ENCODE peak calls at places on chromosomes 6 and 20, in six cellular contexts. One of them, this sample, is unnamed. For H3K9me3 and H3K4me1, the result is how much of the 10 kb centered on the place peaks cover.

GRCh38 chr6:116561377-116562018 is 7.9 kb downstream of the CALHM4 start:
- DNase-seq in naive thymus-derived CD4-positive, alpha-beta T cell: peak
- DNase-seq in aorta: peak
- DNase-seq in psoas muscle: peak
- DNase-seq in tibial artery: peak
- DNase-seq in effector memory CD4-positive, alpha-beta T cell: peak
- DNase-seq in this sample: peak

GRCh38 chr20:50883856-50884255 is 47.4 kb downstream of the ADNP start:
- DNase-seq in effector memory CD4-positive, alpha-beta T cell: no peak
- DNase-seq in tibial artery: peak
- DNase-seq in naive thymus-derived CD4-positive, alpha-beta T cell: no peak
- DNase-seq in aorta: no peak
- DNase-seq in psoas muscle: no peak
- DNase-seq in this sample: no peak

GRCh38 chr20:39853664-39854063 is 835.4 kb downstream of the MAFB start:
- DNase-seq in psoas muscle: no peak
- DNase-seq in naive thymus-derived CD4-positive, alpha-beta T cell: no peak
- DNase-seq in effector memory CD4-positive, alpha-beta T cell: no peak
- DNase-seq in aorta: no peak
- DNase-seq in tibial artery: no peak
- DNase-seq in this sample: no peak

GRCh38 chr20:57849126-57849867 is 139.5 kb upstream of the PMEPA1 start:
- DNase-seq in naive thymus-derived CD4-positive, alpha-beta T cell: no peak
- DNase-seq in psoas muscle: no peak
- DNase-seq in tibial artery: no peak
- DNase-seq in effector memory CD4-positive, alpha-beta T cell: no peak
- DNase-seq in aorta: peak
- DNase-seq in this sample: no peak

GRCh38 chr6:156809446-156810178 is 32.4 kb downstream of the ARID1B start:
- DNase-seq in effector memory CD4-positive, alpha-beta T cell: no peak
- DNase-seq in psoas muscle: no peak
- DNase-seq in aorta: no peak
- DNase-seq in tibial artery: no peak
- DNase-seq in naive thymus-derived CD4-positive, alpha-beta T cell: no peak
- DNase-seq in this sample: no peak

GRCh38 chr6:45650527-45651135 is 272.9 kb upstream of the SUPT3H start:
- DNase-seq in naive thymus-derived CD4-positive, alpha-beta T cell: no peak
- DNase-seq in aorta: no peak
- DNase-seq in effector memory CD4-positive, alpha-beta T cell: no peak
- DNase-seq in psoas muscle: no peak
- DNase-seq in tibial artery: no peak
- DNase-seq in this sample: no peak

GRCh38 chr6:109182590-109182989 is 87.3 kb downstream of the CEP57L1 start:
- DNase-seq in effector memory CD4-positive, alpha-beta T cell: no peak
- DNase-seq in naive thymus-derived CD4-positive, alpha-beta T cell: no peak
- DNase-seq in tibial artery: no peak
- DNase-seq in psoas muscle: peak
- DNase-seq in aorta: no peak
- DNase-seq in this sample: no peak

GRCh38 chr6:86502522-86502921 is 434.8 kb upstream of the HTR1E start:
- DNase-seq in naive thymus-derived CD4-positive, alpha-beta T cell: no peak
- DNase-seq in effector memory CD4-positive, alpha-beta T cell: no peak
- DNase-seq in tibial artery: no peak
- DNase-seq in aorta: no peak
- DNase-seq in psoas muscle: no peak
- DNase-seq in this sample: no peak

GRCh38 chr6:141475269-141475668 is 657.5 kb upstream of the GJE1 start:
- DNase-seq in effector memory CD4-positive, alpha-beta T cell: no peak
- DNase-seq in tibial artery: no peak
- DNase-seq in aorta: no peak
- DNase-seq in psoas muscle: no peak
- DNase-seq in naive thymus-derived CD4-positive, alpha-beta T cell: no peak
- DNase-seq in this sample: no peak

GRCh38 chr20:17621229-17621968 is 51.5 kb downstream of the DSTN start:
- DNase-seq in effector memory CD4-positive, alpha-beta T cell: no peak
- DNase-seq in tibial artery: peak
- DNase-seq in psoas muscle: no peak
- DNase-seq in naive thymus-derived CD4-positive, alpha-beta T cell: no peak
- DNase-seq in aorta: peak
- DNase-seq in this sample: peak

GRCh38 chr6:13407709-13408695 is 79.4 kb downstream of the GFOD1 start:
- DNase-seq in tibial artery: no peak
- DNase-seq in naive thymus-derived CD4-positive, alpha-beta T cell: no peak
- DNase-seq in psoas muscle: no peak
- DNase-seq in aorta: no peak
- DNase-seq in effector memory CD4-positive, alpha-beta T cell: no peak
- DNase-seq in this sample: no peak

GRCh38 chr6:6008114-6008647 is 1.5 kb upstream of the NRN1 start:
- DNase-seq in aorta: no peak
- DNase-seq in tibial artery: no peak
- DNase-seq in effector memory CD4-positive, alpha-beta T cell: no peak
- DNase-seq in psoas muscle: no peak
- DNase-seq in naive thymus-derived CD4-positive, alpha-beta T cell: no peak
- DNase-seq in this sample: no peak

GRCh38 chr6:164063346-164063745 is 648.8 kb downstream of the QKI start:
- DNase-seq in psoas muscle: no peak
- DNase-seq in aorta: no peak
- DNase-seq in naive thymus-derived CD4-positive, alpha-beta T cell: no peak
- DNase-seq in effector memory CD4-positive, alpha-beta T cell: no peak
- DNase-seq in tibial artery: no peak
- DNase-seq in this sample: no peak

GRCh38 chr6:138588805-138589434 is 89.6 kb upstream of the NHSL1 start:
- DNase-seq in psoas muscle: peak
- DNase-seq in naive thymus-derived CD4-positive, alpha-beta T cell: peak
- DNase-seq in effector memory CD4-positive, alpha-beta T cell: peak
- DNase-seq in tibial artery: peak
- DNase-seq in aorta: no peak
- DNase-seq in this sample: peak

GRCh38 chr6:10837692-10837996 is 695 bp downstream of the MAK start:
- DNase-seq in tibial artery: no peak
- DNase-seq in effector memory CD4-positive, alpha-beta T cell: no peak
- DNase-seq in aorta: no peak
- DNase-seq in naive thymus-derived CD4-positive, alpha-beta T cell: peak
- DNase-seq in psoas muscle: no peak
- DNase-seq in this sample: no peak

GRCh38 chr6:73521351-73522254 is 771 bp upstream of the EEF1A1 start:
- DNase-seq in tibial artery: peak
- DNase-seq in effector memory CD4-positive, alpha-beta T cell: no peak
- DNase-seq in naive thymus-derived CD4-positive, alpha-beta T cell: no peak
- DNase-seq in aorta: peak
- DNase-seq in psoas muscle: no peak
- DNase-seq in this sample: no peak

GRCh38 chr6:34601706-34602105 is 45.6 kb upstream of the SPDEF start:
- DNase-seq in naive thymus-derived CD4-positive, alpha-beta T cell: no peak
- DNase-seq in effector memory CD4-positive, alpha-beta T cell: no peak
- DNase-seq in psoas muscle: no peak
- DNase-seq in aorta: no peak
- DNase-seq in tibial artery: no peak
- DNase-seq in this sample: no peak

GRCh38 chr6:15519681-15520080 is 143.1 kb downstream of the DTNBP1 start:
- DNase-seq in psoas muscle: no peak
- DNase-seq in effector memory CD4-positive, alpha-beta T cell: no peak
- DNase-seq in tibial artery: peak
- DNase-seq in aorta: peak
- DNase-seq in naive thymus-derived CD4-positive, alpha-beta T cell: no peak
- DNase-seq in this sample: no peak

GRCh38 chr6:116136933-116137340 is 11.0 kb upstream of the COL10A1 start:
- DNase-seq in effector memory CD4-positive, alpha-beta T cell: no peak
- DNase-seq in psoas muscle: no peak
- DNase-seq in aorta: no peak
- DNase-seq in tibial artery: no peak
- DNase-seq in naive thymus-derived CD4-positive, alpha-beta T cell: no peak
- DNase-seq in this sample: no peak

GRCh38 chr6:100347901-100348550 is 116.7 kb downstream of the SIM1 start:
- DNase-seq in psoas muscle: no peak
- DNase-seq in effector memory CD4-positive, alpha-beta T cell: no peak
- DNase-seq in tibial artery: no peak
- DNase-seq in aorta: no peak
- DNase-seq in naive thymus-derived CD4-positive, alpha-beta T cell: no peak
- DNase-seq in this sample: no peak

GRCh38 chr6:43992783-43993505 is 134.3 kb downstream of the MRPL14 start:
- DNase-seq in psoas muscle: peak
- DNase-seq in tibial artery: no peak
- DNase-seq in naive thymus-derived CD4-positive, alpha-beta T cell: no peak
- DNase-seq in aorta: peak
- DNase-seq in effector memory CD4-positive, alpha-beta T cell: no peak
- DNase-seq in this sample: peak

GRCh38 chr6:160532315-160532714 is 131.8 kb downstream of the LPA start:
- DNase-seq in aorta: no peak
- DNase-seq in naive thymus-derived CD4-positive, alpha-beta T cell: no peak
- DNase-seq in effector memory CD4-positive, alpha-beta T cell: no peak
- DNase-seq in tibial artery: no peak
- DNase-seq in psoas muscle: no peak
- DNase-seq in this sample: no peak

GRCh38 chr6:160535270-160535669 is 128.8 kb downstream of the LPA start:
- DNase-seq in aorta: no peak
- DNase-seq in psoas muscle: no peak
- DNase-seq in naive thymus-derived CD4-positive, alpha-beta T cell: no peak
- DNase-seq in tibial artery: no peak
- DNase-seq in effector memory CD4-positive, alpha-beta T cell: no peak
- DNase-seq in this sample: no peak

DNA sequence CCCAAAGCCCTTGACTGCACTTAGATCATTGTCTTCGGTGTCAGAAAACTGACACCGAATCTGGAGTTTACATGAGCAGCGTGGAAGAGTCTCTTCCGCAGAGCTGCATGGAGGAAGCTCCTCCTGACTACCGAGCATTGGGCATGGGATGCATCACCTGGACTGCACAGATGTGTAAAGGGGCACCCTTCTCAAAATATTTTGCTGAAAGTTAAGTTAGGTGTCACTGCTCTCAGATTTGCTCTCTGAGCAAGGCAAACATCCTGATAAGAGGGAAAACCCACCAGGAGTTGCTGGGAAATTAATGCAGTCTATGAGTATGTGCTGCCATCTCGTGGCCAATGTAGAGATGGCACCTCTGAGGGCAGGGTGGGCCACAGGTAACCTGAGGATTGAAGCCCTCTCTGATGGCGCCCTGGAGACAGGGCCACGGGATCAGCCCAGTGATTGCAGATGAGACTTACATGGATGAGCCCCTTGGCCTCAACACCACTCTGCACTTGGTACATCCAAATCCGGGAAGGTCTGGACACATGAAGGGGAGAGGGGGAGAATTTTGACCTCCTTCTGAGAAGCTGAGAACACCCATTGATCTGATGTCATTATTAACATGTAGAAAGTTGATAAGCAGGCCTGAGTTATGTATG is 129.9 kb downstream of the LPA start:
- DNase-seq in effector memory CD4-positive, alpha-beta T cell: peak
- DNase-seq in tibial artery: peak
- DNase-seq in naive thymus-derived CD4-positive, alpha-beta T cell: peak
- DNase-seq in psoas muscle: peak
- DNase-seq in aorta: peak
- DNase-seq in this sample: peak
- H3K4me3 ChIP-seq in effector memory CD4-positive, alpha-beta T cell: peak
- H3K4me3 ChIP-seq in tibial artery: no peak
- H3K4me3 ChIP-seq in naive thymus-derived CD4-positive, alpha-beta T cell: no peak
- H3K4me3 ChIP-seq in psoas muscle: peak
- H3K4me3 ChIP-seq in aorta: no peak
- H3K4me3 ChIP-seq in this sample: no peak

DNA sequence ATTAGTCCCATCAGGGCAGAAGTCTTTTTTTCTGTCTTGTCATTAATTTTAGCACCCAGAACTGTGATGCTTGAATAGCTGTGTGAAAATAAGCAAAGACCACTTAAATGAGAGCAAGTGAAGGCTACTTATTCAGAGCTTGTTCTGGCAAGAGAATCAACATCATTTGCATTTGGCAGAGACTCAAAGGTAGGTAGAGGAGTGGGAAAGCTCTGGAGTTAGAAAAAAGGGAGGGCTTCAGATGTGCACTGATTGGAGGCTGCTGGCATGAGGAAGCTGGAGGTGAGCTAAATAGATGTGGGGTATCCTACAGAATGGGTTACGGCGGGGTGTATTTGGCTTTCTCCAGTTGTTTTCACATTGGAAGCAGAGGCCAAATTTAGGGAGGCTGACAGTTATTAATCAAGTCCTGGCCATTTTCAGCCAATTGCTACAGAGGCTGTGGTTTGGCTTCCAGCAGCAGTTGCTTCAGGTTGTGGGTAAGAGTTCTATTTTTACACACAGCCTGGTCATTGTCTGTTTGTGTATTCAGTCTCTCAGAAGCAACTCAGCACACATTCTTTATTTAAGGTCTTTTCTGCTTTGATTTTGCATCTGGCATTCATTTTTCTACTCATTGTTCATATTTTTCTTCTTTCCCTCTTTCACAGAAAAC is 254.4 kb downstream of the BTBD3 start:
- DNase-seq in aorta: no peak
- DNase-seq in tibial artery: no peak
- DNase-seq in effector memory CD4-positive, alpha-beta T cell: no peak
- DNase-seq in psoas muscle: peak
- DNase-seq in naive thymus-derived CD4-positive, alpha-beta T cell: no peak
- DNase-seq in this sample: no peak
- H3K9me3 ChIP-seq in aorta: under half
- H3K9me3 ChIP-seq in tibial artery: under half
- H3K9me3 ChIP-seq in effector memory CD4-positive, alpha-beta T cell: under half
- H3K9me3 ChIP-seq in psoas muscle: under half
- H3K9me3 ChIP-seq in naive thymus-derived CD4-positive, alpha-beta T cell: under half
- H3K9me3 ChIP-seq in this sample: under half

GRCh38 chr20:46206025-46206424 is 87.9 kb downstream of the CD40 start:
- DNase-seq in tibial artery: peak
- DNase-seq in effector memory CD4-positive, alpha-beta T cell: no peak
- DNase-seq in aorta: peak
- DNase-seq in psoas muscle: peak
- DNase-seq in naive thymus-derived CD4-positive, alpha-beta T cell: no peak
- DNase-seq in this sample: no peak

GRCh38 chr20:46205349-46205748 is 87.2 kb downstream of the CD40 start:
- DNase-seq in psoas muscle: no peak
- DNase-seq in tibial artery: no peak
- DNase-seq in aorta: no peak
- DNase-seq in effector memory CD4-positive, alpha-beta T cell: no peak
- DNase-seq in naive thymus-derived CD4-positive, alpha-beta T cell: no peak
- DNase-seq in this sample: no peak

GRCh38 chr20:46202758-46203509 is 84.8 kb downstream of the CD40 start:
- DNase-seq in tibial artery: peak
- DNase-seq in aorta: peak
- DNase-seq in psoas muscle: peak
- DNase-seq in effector memory CD4-positive, alpha-beta T cell: no peak
- DNase-seq in naive thymus-derived CD4-positive, alpha-beta T cell: no peak
- DNase-seq in this sample: no peak

GRCh38 chr20:46204594-46205205 is 86.6 kb downstream of the CD40 start:
- DNase-seq in naive thymus-derived CD4-positive, alpha-beta T cell: no peak
- DNase-seq in tibial artery: no peak
- DNase-seq in aorta: no peak
- DNase-seq in psoas muscle: no peak
- DNase-seq in effector memory CD4-positive, alpha-beta T cell: no peak
- DNase-seq in this sample: no peak

DNA sequence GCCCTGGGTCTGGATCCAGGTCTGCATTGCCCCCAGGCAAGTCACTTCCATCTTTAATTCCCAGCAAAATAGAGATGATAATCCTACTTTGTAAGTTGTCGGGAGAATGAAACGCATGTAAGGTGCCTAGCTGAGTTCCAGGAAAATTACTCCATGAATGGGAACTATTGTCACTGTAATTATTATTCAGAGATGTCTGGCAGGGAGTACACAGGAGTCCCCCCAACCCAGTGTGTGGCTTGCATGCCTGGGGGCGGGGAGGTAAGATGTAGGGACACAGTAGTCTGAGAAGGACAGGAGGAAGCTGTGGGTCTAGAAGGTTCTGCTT is 85.4 kb downstream of the CD40 start:
- DNase-seq in naive thymus-derived CD4-positive, alpha-beta T cell: no peak
- DNase-seq in aorta: no peak
- DNase-seq in tibial artery: no peak
- DNase-seq in psoas muscle: no peak
- DNase-seq in effector memory CD4-positive, alpha-beta T cell: no peak
- DNase-seq in this sample: no peak
- H3K4me1 ChIP-seq in naive thymus-derived CD4-positive, alpha-beta T cell: under half
- H3K4me1 ChIP-seq in aorta: under half
- H3K4me1 ChIP-seq in tibial artery: under half
- H3K4me1 ChIP-seq in psoas muscle: under half
- H3K4me1 ChIP-seq in effector memory CD4-positive, alpha-beta T cell: under half
- H3K4me1 ChIP-seq in this sample: under half

GRCh38 chr6:118663993-118664985 is 12.9 kb upstream of the CEP85L start:
- DNase-seq in tibial artery: no peak
- DNase-seq in effector memory CD4-positive, alpha-beta T cell: no peak
- DNase-seq in naive thymus-derived CD4-positive, alpha-beta T cell: no peak
- DNase-seq in aorta: no peak
- DNase-seq in psoas muscle: no peak
- DNase-seq in this sample: no peak
- H3K4me3 ChIP-seq in tibial artery: no peak
- H3K4me3 ChIP-seq in effector memory CD4-positive, alpha-beta T cell: peak
- H3K4me3 ChIP-seq in naive thymus-derived CD4-positive, alpha-beta T cell: peak
- H3K4me3 ChIP-seq in aorta: no peak
- H3K4me3 ChIP-seq in psoas muscle: peak
- H3K4me3 ChIP-seq in this sample: no peak

This sample was measured in pancreas.